ENCODE peak calls at places on chromosome 4, in seven cellular contexts. W is heart right ventricle; S is CD8-positive, alpha-beta memory T cell; F is uterus; U is tibial artery; D is GM23248; M is H9. I is an unnamed sample. For H3K4me1, the result is how much of the 10 kb centered on the place peaks cover.

GRCh38 chr4:2371765-2372487 is 46.5 kb downstream of the ZFYVE28 start:
- DNase-seq in W (no peak), S (no peak), F (no peak), U (no peak), D (no peak), M (no peak), I (no peak)

GRCh38 chr4:1767058-1767769 is 25.9 kb upstream of the FGFR3 start:
- DNase-seq in W (no peak), S (no peak), F (no peak), U (no peak), D (peak), M (peak), I (no peak)

GRCh38 chr4:155854597-155855226 is 11.4 kb downstream of the ASIC5 start:
- DNase-seq in W (no peak), S (no peak), F (no peak), U (no peak), D (peak), M (no peak), I (no peak)

GRCh38 chr4:184503869-184504300 is 29.5 kb upstream of the IRF2 start:
- DNase-seq in W (no peak), S (peak), F (no peak), U (no peak), D (peak), M (no peak), I (peak)

GRCh38 chr4:30610361-30610760 is 109.8 kb upstream of the PCDH7 start:
- DNase-seq in W (no peak), S (no peak), F (no peak), U (no peak), D (no peak), M (no peak), I (no peak)

GRCh38 chr4:149531861-149532260 is 283.8 kb downstream of the IQCM start:
- DNase-seq in W (no peak), S (no peak), F (no peak), U (no peak), D (peak), M (no peak), I (no peak)

GRCh38 chr4:52657630-52658501 is 1.2 kb downstream of the USP46 start:
- DNase-seq in W (no peak), S (no peak), F (no peak), U (no peak), D (peak), M (peak), I (no peak)

GRCh38 chr4:32841217-32841616 is 2121.0 kb downstream of the PCDH7 start:
- DNase-seq in W (no peak), S (no peak), F (no peak), U (no peak), D (no peak), M (no peak), I (no peak)

GRCh38 chr4:139146926-139147547 is 30.0 kb downstream of the ELF2 start:
- DNase-seq in W (no peak), S (no peak), F (no peak), U (no peak), D (no peak), M (no peak), I (no peak)

GRCh38 chr4:126614456-126614855 is 1018.3 kb upstream of the INTU start:
- DNase-seq in W (no peak), S (no peak), F (no peak), U (no peak), D (no peak), M (no peak), I (no peak)

GRCh38 chr4:8155660-8156421 is 2.8 kb downstream of the ABLIM2 start:
- DNase-seq in W (peak), S (no peak), F (no peak), U (no peak), D (no peak), M (no peak), I (no peak)

GRCh38 chr4:147707892-147708672 is 23.8 kb upstream of the ARHGAP10 start:
- DNase-seq in W (no peak), S (peak), F (no peak), U (no peak), D (peak), M (no peak), I (no peak)

GRCh38 chr4:10273030-10273429 is 156.4 kb upstream of the WDR1 start:
- DNase-seq in W (no peak), S (no peak), F (no peak), U (no peak), D (peak), M (no peak), I (no peak)

GRCh38 chr4:155787113-155787710 is 28.4 kb downstream of the GUCY1B1 start:
- DNase-seq in W (no peak), S (no peak), F (no peak), U (no peak), D (peak), M (no peak), I (no peak)

GRCh38 chr4:38177035-38177791 is 217.0 kb downstream of the PTTG2 start:
- DNase-seq in W (no peak), S (peak), F (no peak), U (no peak), D (peak), M (no peak), I (no peak)

GRCh38 chr4:113607147-113607720 is 154.3 kb downstream of the CAMK2D start:
- DNase-seq in W (no peak), S (no peak), F (no peak), U (no peak), D (no peak), M (no peak), I (no peak)

GRCh38 chr4:127622923-127623754 is 9.6 kb upstream of the INTU start:
- DNase-seq in W (peak), S (no peak), F (peak), U (no peak), D (peak), M (peak), I (no peak)

GRCh38 chr4:8858188-8858924 is 13.3 kb downstream of the HMX1 start:
- DNase-seq in W (no peak), S (no peak), F (no peak), U (no peak), D (no peak), M (no peak), I (no peak)

GRCh38 chr4:44447563-44448504 is 775 bp downstream of the KCTD8 start:
- DNase-seq in W (peak), S (no peak), F (peak), U (peak), D (peak), M (peak), I (no peak)

GRCh38 chr4:1260418-1261106 is 11.6 kb upstream of the CTBP1 start:
- DNase-seq in W (no peak), S (no peak), F (no peak), U (no peak), D (no peak), M (no peak), I (no peak)

GRCh38 chr4:158302076-158302866 is 92.0 kb downstream of the TMEM144 start:
- DNase-seq in W (no peak), S (no peak), F (no peak), U (no peak), D (peak), M (no peak), I (no peak)

GRCh38 chr4:99861120-99861905 is 32.9 kb downstream of the LAMTOR3 start:
- DNase-seq in W (no peak), S (no peak), F (no peak), U (no peak), D (no peak), M (no peak), I (no peak)

GRCh38 chr4:126697748-126698147 is 935.0 kb upstream of the INTU start:
- DNase-seq in W (no peak), S (no peak), F (no peak), U (no peak), D (peak), M (no peak), I (no peak)

GRCh38 chr4:184792950-184793555 is 32.7 kb downstream of the ACSL1 start:
- DNase-seq in W (no peak), S (no peak), F (no peak), U (no peak), D (peak), M (no peak), I (no peak)

GRCh38 chr4:108555701-108556100 is 64.7 kb upstream of the RPL34 start:
- DNase-seq in W (no peak), S (no peak), F (no peak), U (no peak), D (no peak), M (no peak), I (no peak)

GRCh38 chr4:125382995-125383394 is 68.2 kb downstream of the FAT4 start:
- DNase-seq in W (no peak), S (no peak), F (no peak), U (no peak), D (no peak), M (no peak), I (no peak)

GRCh38 chr4:41693629-41694028 is 54.9 kb downstream of the PHOX2B start:
- DNase-seq in W (no peak), S (no peak), F (no peak), U (no peak), D (peak), M (no peak), I (no peak)

GRCh38 chr4:133385161-133385954 is 236.3 kb downstream of the PCDH10 start:
- DNase-seq in W (no peak), S (no peak), F (no peak), U (no peak), D (no peak), M (peak), I (no peak)

GRCh38 chr4:169849456-169849855 is 91.7 kb upstream of the HPF1 start:
- DNase-seq in W (no peak), S (no peak), F (no peak), U (no peak), D (no peak), M (no peak), I (no peak)

GRCh38 chr4:176805155-176805554 is 12.4 kb upstream of the VEGFC start:
- DNase-seq in W (no peak), S (no peak), F (no peak), U (no peak), D (peak), M (no peak), I (no peak)

GRCh38 chr4:48047421-48047844 is 30.9 kb downstream of the NIPAL1 start:
- DNase-seq in W (no peak), S (peak), F (no peak), U (no peak), D (no peak), M (no peak), I (no peak)

GRCh38 chr4:86356425-86356824 is 3.4 kb downstream of the MAPK10 start:
- DNase-seq in W (no peak), S (no peak), F (no peak), U (no peak), D (no peak), M (no peak), I (no peak)

GRCh38 chr4:86357608-86358007 is 2.2 kb downstream of the MAPK10 start:
- DNase-seq in W (no peak), S (no peak), F (no peak), U (no peak), D (no peak), M (no peak), I (no peak)

GRCh38 chr4:86359944-86360478 is at the start of gene MAPK10:
- DNase-seq in W (peak), S (peak), F (peak), U (peak), D (peak), M (peak), I (no peak)

GRCh38 chr4:86356831-86357230 is 3.0 kb downstream of the MAPK10 start:
- DNase-seq in W (no peak), S (no peak), F (no peak), U (no peak), D (no peak), M (no peak), I (no peak)

GRCh38 chr4:86358176-86358701 is 1.6 kb downstream of the MAPK10 start:
- DNase-seq in W (no peak), S (no peak), F (no peak), U (no peak), D (no peak), M (no peak), I (no peak)
- H3K27ac ChIP-seq in W (no peak), S (no peak), F (no peak), U (no peak), D (no peak), M (no peak), I (no peak)

DNA sequence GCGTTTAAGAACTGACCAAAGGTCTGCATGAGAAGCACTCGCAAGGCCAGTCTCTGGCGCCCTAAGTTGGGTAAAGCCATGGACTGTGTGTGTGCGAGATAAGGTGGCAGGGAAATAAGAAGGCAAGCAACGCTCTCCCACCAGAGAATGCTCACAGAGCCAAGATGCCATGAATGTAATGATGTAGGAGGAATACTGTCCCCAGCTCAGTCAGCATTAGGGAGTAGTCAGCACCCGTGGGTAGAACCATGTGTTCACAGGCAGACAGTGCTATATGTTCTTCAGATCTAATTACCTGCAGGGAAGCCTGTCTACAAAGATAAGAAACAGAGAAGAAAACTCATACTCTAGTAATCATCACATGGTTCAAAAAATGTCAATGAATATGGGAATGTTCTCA is 68.8 kb downstream of the SEC24D start:
- DNase-seq in W (no peak), S (no peak), F (no peak), U (no peak), D (no peak), M (no peak), I (no peak)
- H3K4me1 ChIP-seq in W (under half), S (under half), F (under half), U (under half), D (half or more), M (under half), I (half or more)

GRCh38 chr4:36280555-36280954 is 861 bp upstream of the DTHD1 start:
- DNase-seq in W (no peak), S (no peak), F (no peak), U (no peak), D (no peak), M (peak), I (no peak)
- H3K27ac ChIP-seq in W (no peak), S (no peak), F (no peak), U (no peak), D (no peak), M (no peak), I (no peak)

GRCh38 chr4:186839122-186840037 is 115.7 kb upstream of the FAT1 start:
- DNase-seq in W (no peak), S (no peak), F (peak), U (peak), D (peak), M (no peak), I (no peak)
- H3K4me1 ChIP-seq in W (under half), S (under half), F (under half), U (under half), D (under half), M (under half), I (under half)

DNA sequence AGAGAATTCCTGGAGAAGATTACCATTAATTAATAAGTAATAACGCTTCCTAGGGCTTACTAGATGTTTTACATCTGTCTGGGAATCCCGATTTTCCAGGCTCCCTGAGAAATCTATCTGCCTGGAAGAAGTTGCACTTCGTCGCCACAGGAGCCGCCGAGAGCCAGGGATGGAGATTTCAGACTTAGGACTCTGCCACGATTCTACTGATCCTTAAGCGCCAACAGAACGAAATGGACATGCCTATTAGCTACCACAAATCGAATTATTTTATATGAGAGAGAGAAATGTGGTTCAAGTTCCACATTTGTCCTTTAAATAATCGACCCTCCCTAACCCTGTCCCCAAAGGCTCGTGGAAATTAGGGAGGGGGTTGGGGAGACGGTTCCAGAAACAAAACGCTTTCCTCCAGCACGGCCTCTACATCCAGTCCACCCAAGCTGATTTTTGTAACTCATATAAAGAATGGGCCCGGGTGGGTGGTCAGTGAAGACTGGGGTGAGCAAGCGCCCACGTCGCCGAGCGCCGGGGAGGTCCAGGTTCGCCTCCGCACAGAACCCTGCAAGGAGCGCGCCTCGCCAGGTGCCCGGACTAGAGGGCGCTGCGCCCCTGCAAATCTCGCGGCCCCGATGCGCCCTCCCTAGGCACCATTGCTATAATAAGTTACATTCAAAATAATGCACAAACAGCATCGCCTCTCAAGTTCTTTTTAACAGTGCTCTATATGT is 1.9 kb upstream of the FAT1 start:
- DNase-seq in W (peak), S (no peak), F (peak), U (peak), D (peak), M (peak), I (peak)
- H3K27ac ChIP-seq in W (peak), S (no peak), F (peak), U (peak), D (peak), M (no peak), I (peak)

GRCh38 chr4:101306764-101307615 is 40.3 kb downstream of the PPP3CA start:
- DNase-seq in W (no peak), S (no peak), F (no peak), U (no peak), D (no peak), M (no peak), I (no peak)

GRCh38 chr4:101304916-101305315 is 42.4 kb downstream of the PPP3CA start:
- DNase-seq in W (no peak), S (no peak), F (no peak), U (no peak), D (peak), M (no peak), I (no peak)

GRCh38 chr4:101307901-101308300 is 39.4 kb downstream of the PPP3CA start:
- DNase-seq in W (no peak), S (no peak), F (no peak), U (no peak), D (peak), M (no peak), I (no peak)

GRCh38 chr4:101306225-101306624 is 41.1 kb downstream of the PPP3CA start:
- DNase-seq in W (no peak), S (no peak), F (no peak), U (no peak), D (no peak), M (no peak), I (no peak)
- H3K4me1 ChIP-seq in W (under half), S (under half), F (under half), U (under half), D (under half), M (under half), I (under half)

GRCh38 chr4:75244325-75244724 is 269.9 kb downstream of the RCHY1 start:
- DNase-seq in W (no peak), S (no peak), F (no peak), U (no peak), D (no peak), M (no peak), I (no peak)

GRCh38 chr4:75251547-75251946 is 262.7 kb downstream of the RCHY1 start:
- DNase-seq in W (no peak), S (no peak), F (no peak), U (no peak), D (no peak), M (no peak), I (no peak)

GRCh38 chr4:75254745-75255144 is 259.5 kb downstream of the RCHY1 start:
- DNase-seq in W (no peak), S (no peak), F (no peak), U (no peak), D (no peak), M (no peak), I (no peak)

GRCh38 chr4:75248770-75249467 is 265.3 kb downstream of the RCHY1 start:
- DNase-seq in W (no peak), S (no peak), F (no peak), U (no peak), D (no peak), M (no peak), I (no peak)

GRCh38 chr4:75249739-75250138 is 264.5 kb downstream of the RCHY1 start:
- DNase-seq in W (no peak), S (no peak), F (no peak), U (no peak), D (no peak), M (no peak), I (no peak)
- H3K27ac ChIP-seq in W (no peak), S (no peak), F (no peak), U (no peak), D (no peak), M (no peak), I (no peak)

GRCh38 chr4:88613417-88613875 is 21.2 kb downstream of the HERC3 start:
- DNase-seq in W (no peak), S (peak), F (no peak), U (no peak), D (no peak), M (no peak), I (no peak)
- H3K4me1 ChIP-seq in W (under half), S (half or more), F (under half), U (under half), D (half or more), M (under half), I (half or more)